ENCODE peak calls at places on chromosomes 11 and 22, in eight cellular contexts. B is GM23338, T is ascending aorta, Q is transverse colon, J is gastrocnemius medialis, R is thoracic aorta, Z is tibial artery, F is cardiac muscle cell. P is an unnamed sample.
A peak's percentile ranks its signal among the peaks of the same experiment; 100 is the strongest.

GRCh38 chr11:73177380-73178091 is 35.4 kb upstream of the FCHSD2 start:
- DNase-seq in B (no peak), T (peak; percentile 39), Q (no peak), J (peak; percentile 12), R (peak; percentile 45), Z (peak; percentile 86), F (peak; percentile 60), P (no peak)

GRCh38 chr11:28092786-28093185 is 15.2 kb downstream of the KIF18A start:
- DNase-seq in B (no peak), T (no peak), Q (no peak), J (no peak), R (no peak), Z (no peak), F (no peak), P (no peak)

GRCh38 chr11:117458275-117459120 is 130.8 kb downstream of the CEP164 start:
- DNase-seq in B (no peak), T (no peak), Q (no peak), J (no peak), R (no peak), Z (peak; percentile 39), F (no peak), P (no peak)

GRCh38 chr22:50621491-50621880 is 6.5 kb downstream of the ARSA start:
- DNase-seq in B (no peak), T (no peak), Q (peak; percentile 44), J (no peak), R (no peak), Z (peak; percentile 28), F (no peak), P (no peak)

GRCh38 chr11:74988541-74989268 is at the start of gene NEU3:
- DNase-seq in B (peak; percentile 90), T (peak; percentile 28), Q (peak; percentile 88), J (peak; percentile 78), R (peak; percentile 36), Z (peak; percentile 88), F (peak; percentile 78), P (peak; percentile 68)

GRCh38 chr11:82003671-82004148 is 730.0 kb downstream of the FAM181B start:
- DNase-seq in B (no peak), T (no peak), Q (no peak), J (no peak), R (no peak), Z (no peak), F (no peak), P (peak; percentile 18)

GRCh38 chr11:131668867-131669780 is 298.7 kb downstream of the NTM start:
- DNase-seq in B (peak; percentile 92), T (no peak), Q (peak; percentile 25), J (no peak), R (no peak), Z (peak; percentile 52), F (peak; percentile 48), P (peak; percentile 43)

GRCh38 chr11:75347781-75348613 is 3.5 kb downstream of the ARRB1 start:
- DNase-seq in B (no peak), T (no peak), Q (no peak), J (no peak), R (no peak), Z (peak; percentile 74), F (peak; percentile 91), P (no peak)

GRCh38 chr11:44226472-44226871 is 83.5 kb downstream of the ALX4 start:
- DNase-seq in B (no peak), T (no peak), Q (no peak), J (no peak), R (no peak), Z (no peak), F (no peak), P (no peak)

GRCh38 chr11:126345759-126346585 is 9.5 kb upstream of the ST3GAL4 start:
- DNase-seq in B (no peak), T (no peak), Q (no peak), J (no peak), R (no peak), Z (peak; percentile 77), F (peak; percentile 92), P (no peak)

GRCh38 chr22:25382762-25383161 is 163.3 kb downstream of the CRYBB2 start:
- DNase-seq in B (no peak), T (no peak), Q (no peak), J (no peak), R (no peak), Z (no peak), F (no peak), P (no peak)

GRCh38 chr11:112455791-112456190 is 195.1 kb upstream of the PLET1 start:
- DNase-seq in B (no peak), T (no peak), Q (no peak), J (no peak), R (no peak), Z (no peak), F (peak; percentile 9), P (no peak)

GRCh38 chr22:35337932-35338331 is 38.2 kb downstream of the TOM1 start:
- DNase-seq in B (peak; percentile 54), T (no peak), Q (no peak), J (no peak), R (no peak), Z (no peak), F (no peak), P (no peak)

GRCh38 chr11:2527621-2528291 is 82.9 kb downstream of the KCNQ1 start:
- DNase-seq in B (no peak), T (peak; percentile 7), Q (peak; percentile 35), J (peak; percentile 10), R (no peak), Z (peak; percentile 61), F (no peak), P (no peak)

GRCh38 chr22:17868771-17869170 is 94.5 kb upstream of the BID start:
- DNase-seq in B (no peak), T (no peak), Q (no peak), J (no peak), R (no peak), Z (no peak), F (no peak), P (no peak)

GRCh38 chr11:75024764-75025211 is 36.1 kb downstream of the NEU3 start:
- DNase-seq in B (no peak), T (no peak), Q (no peak), J (no peak), R (no peak), Z (no peak), F (no peak), P (no peak)

DNA sequence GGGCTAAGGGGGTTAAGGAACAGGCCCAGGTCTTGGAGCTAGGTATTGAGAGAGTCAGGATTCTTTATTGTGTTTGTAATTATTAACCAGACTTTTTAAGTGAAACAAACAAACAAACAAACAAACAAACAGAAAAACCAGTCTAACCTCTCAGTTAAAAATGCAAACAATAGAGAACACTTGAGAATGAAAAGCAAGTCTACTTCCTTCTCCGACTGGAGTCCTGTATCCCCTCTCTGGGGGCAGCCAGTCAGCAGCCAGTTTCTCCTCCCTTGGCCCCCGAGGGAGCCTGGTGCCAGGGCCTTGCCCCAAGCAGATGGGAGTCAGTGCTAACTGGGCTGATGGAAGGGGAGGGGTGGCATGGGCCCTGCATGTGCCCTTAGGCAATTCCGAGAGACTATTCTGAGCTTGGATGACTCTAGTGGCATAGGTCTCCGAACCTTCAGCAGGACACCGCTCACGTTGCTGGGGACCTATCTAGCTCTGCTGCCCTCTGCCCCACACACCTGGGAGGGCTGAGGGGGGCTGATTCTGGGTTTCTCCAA is 137.2 kb downstream of the GRIK4 start:
- DNase-seq in B (no peak), T (no peak), Q (no peak), J (no peak), R (no peak), Z (no peak), F (no peak), P (no peak)
- H3K27me3 ChIP-seq in B (peaks cover 57% of the 10 kb centered on the region), T (no peaks in the 10 kb centered on the region), Q (no peaks in the 10 kb centered on the region), J (no peaks in the 10 kb centered on the region), R (no peaks in the 10 kb centered on the region), Z (no peaks in the 10 kb centered on the region), F (peaks cover 91% of the 10 kb centered on the region), P (no peaks in the 10 kb centered on the region)

GRCh38 chr11:8006349-8006977 is 19.3 kb downstream of the EIF3F start:
- DNase-seq in B (peak; percentile 92), T (no peak), Q (peak; percentile 54), J (peak; percentile 47), R (no peak), Z (no peak), F (peak; percentile 80), P (no peak)
- H3K27ac ChIP-seq in B (no peak overlapping the region), T (no peak overlapping the region), Q (no peak overlapping the region), J (no peak overlapping the region), R (no peak overlapping the region), Z (no peak overlapping the region), F (no peak overlapping the region), P (no peak overlapping the region)

GRCh38 chr22:23102776-23103175 is 32.5 kb downstream of the GNAZ start:
- DNase-seq in B (no peak), T (no peak), Q (no peak), J (no peak), R (no peak), Z (no peak), F (no peak), P (no peak)
- H3K27me3 ChIP-seq in B (no peaks in the 10 kb centered on the region), T (no peaks in the 10 kb centered on the region), Q (no peaks in the 10 kb centered on the region), J (no peaks in the 10 kb centered on the region), R (no peaks in the 10 kb centered on the region), Z (no peaks in the 10 kb centered on the region), F (no peaks in the 10 kb centered on the region), P (no peaks in the 10 kb centered on the region)

GRCh38 chr11:114133548-114134329 is 74.2 kb downstream of the ZBTB16 start:
- DNase-seq in B (no peak), T (peak; percentile 38), Q (peak; percentile 6), J (peak; percentile 62), R (peak; percentile 32), Z (peak; percentile 88), F (no peak), P (no peak)
- H3K27ac ChIP-seq in B (no peak overlapping the region), T (peak overlapping the region; percentile 99), Q (peak overlapping the region; percentile 76), J (peak overlapping the region; percentile 97), R (peak overlapping the region; percentile 97), Z (peak overlapping the region; percentile 94), F (no peak overlapping the region), P (no peak overlapping the region)

GRCh38 chr11:64741393-64742086 is 2.4 kb downstream of the RASGRP2 start:
- DNase-seq in B (peak; percentile 64), T (no peak), Q (no peak), J (no peak), R (no peak), Z (no peak), F (no peak), P (no peak)
- H3K27me3 ChIP-seq in B (peaks cover 34% of the 10 kb centered on the region), T (no peaks in the 10 kb centered on the region), Q (peaks cover 57% of the 10 kb centered on the region), J (no peaks in the 10 kb centered on the region), R (no peaks in the 10 kb centered on the region), Z (no peaks in the 10 kb centered on the region), F (peaks cover 30% of the 10 kb centered on the region), P (peaks cover 44% of the 10 kb centered on the region)

P was measured in SJSA1.